ENCODE peak calls at places on chromosomes 13 and 19, in nine cellular contexts. A is aorta, Y is brain microvascular endothelial cell, I is memory B cell, Z is HT1080, O is RWPE1, N is A549, C is T-helper 9 cell, J is ELR. V is an unnamed sample.
A peak's percentile ranks its signal among the peaks of the same experiment; 100 is the strongest.

GRCh38 chr13:113152894-113153809 is 5.3 kb upstream of the PROZ start:
- DNase-seq in A (peak; percentile 68), Y (peak; percentile 36), I (peak; percentile 19), Z (peak; percentile 24), O (no peak), N (no peak), C (peak; percentile 14), J (no peak), V (no peak)

GRCh38 chr19:34430738-34431625 is 2.8 kb downstream of the UBA2 start:
- DNase-seq in A (no peak), Y (peak; percentile 41), I (peak; percentile 40), Z (peak; percentile 39), O (peak; percentile 66), N (peak; percentile 98), C (no peak), J (peak; percentile 76), V (peak; percentile 56)

GRCh38 chr19:47641891-47642485 is 33.1 kb downstream of the BICRA start:
- DNase-seq in A (no peak), Y (no peak), I (no peak), Z (no peak), O (no peak), N (no peak), C (no peak), J (no peak), V (no peak)

GRCh38 chr13:67123165-67123564 is 107.0 kb downstream of the PCDH9 start:
- DNase-seq in A (no peak), Y (no peak), I (no peak), Z (no peak), O (no peak), N (no peak), C (no peak), J (no peak), V (peak; percentile 27)

GRCh38 chr19:43674630-43674982 is 4.6 kb upstream of the PLAUR start:
- DNase-seq in A (no peak), Y (no peak), I (no peak), Z (peak; percentile 84), O (no peak), N (no peak), C (no peak), J (peak; percentile 80), V (no peak)

GRCh38 chr13:75326173-75327131 is 155.5 kb downstream of the TBC1D4 start:
- DNase-seq in A (no peak), Y (peak; percentile 17), I (peak; percentile 9), Z (no peak), O (no peak), N (no peak), C (peak; percentile 34), J (no peak), V (no peak)

GRCh38 chr13:93867481-93867880 is 612.0 kb downstream of the DCT start:
- DNase-seq in A (no peak), Y (no peak), I (no peak), Z (no peak), O (no peak), N (no peak), C (no peak), J (peak; percentile 45), V (no peak)

GRCh38 chr13:95624020-95624419 is 20.5 kb downstream of the DZIP1 start:
- DNase-seq in A (no peak), Y (no peak), I (no peak), Z (peak; percentile 34), O (peak; percentile 42), N (peak; percentile 25), C (no peak), J (peak; percentile 72), V (peak; percentile 73)

GRCh38 chr19:41323430-41324125 is 13.6 kb downstream of the CCDC97 start:
- DNase-seq in A (peak; percentile 85), Y (peak; percentile 97), I (no peak), Z (peak; percentile 94), O (peak; percentile 72), N (peak; percentile 93), C (no peak), J (peak; percentile 93), V (no peak)

GRCh38 chr19:46731007-46731501 is 14.1 kb upstream of the PRKD2 start:
- DNase-seq in A (peak; percentile 80), Y (peak; percentile 96), I (no peak), Z (peak; percentile 97), O (peak; percentile 82), N (peak; percentile 63), C (no peak), J (peak; percentile 98), V (no peak)

GRCh38 chr13:100039740-100040139 is 49.2 kb upstream of the PCCA start:
- DNase-seq in A (no peak), Y (peak; percentile 33), I (no peak), Z (peak; percentile 32), O (no peak), N (peak; percentile 28), C (no peak), J (peak; percentile 47), V (no peak)

GRCh38 chr19:33404506-33404905 is 31.0 kb downstream of the CEBPG start:
- DNase-seq in A (peak; percentile 50), Y (no peak), I (no peak), Z (no peak), O (no peak), N (no peak), C (no peak), J (no peak), V (no peak)

GRCh38 chr13:41648314-41648935 is 191.1 kb downstream of the RGCC start:
- DNase-seq in A (no peak), Y (no peak), I (no peak), Z (peak; percentile 83), O (peak; percentile 9), N (peak; percentile 20), C (no peak), J (peak; percentile 89), V (peak; percentile 100)

GRCh38 chr13:49444517-49445395 is 682 bp downstream of the SETDB2 start:
- DNase-seq in A (no peak), Y (no peak), I (peak; percentile 64), Z (peak; percentile 52), O (peak; percentile 55), N (no peak), C (no peak), J (peak; percentile 88), V (peak; percentile 31)